ENCODE peak calls at places on chromosomes 2 and 18, in nine cellular contexts. O is epithelial cell of esophagus; B is NB4; T is CD4-positive, alpha-beta T cell; W is GM06990; A is left ventricle myocardium inferior; E is lower leg skin; Z is adrenal gland; P is foreskin keratinocyte. N is an unnamed sample.

GRCh38 chr2:170685591-170685990 is 29.5 kb upstream of the SP5 start:
- DNase-seq in O (no peak), B (no peak), T (no peak), W (no peak), A (no peak), E (no peak), Z (no peak), P (no peak), N (no peak)

GRCh38 chr2:100259106-100259505 is 63.2 kb downstream of the LONRF2 start:
- DNase-seq in O (no peak), B (no peak), T (no peak), W (no peak), A (no peak), E (no peak), Z (no peak), P (no peak), N (no peak)

GRCh38 chr2:219877714-219878113 is 250.3 kb downstream of the SLC4A3 start:
- DNase-seq in O (no peak), B (no peak), T (no peak), W (no peak), A (no peak), E (no peak), Z (no peak), P (no peak), N (no peak)

GRCh38 chr18:35397976-35398375 is 20.8 kb upstream of the ZNF396 start:
- DNase-seq in O (no peak), B (no peak), T (no peak), W (no peak), A (no peak), E (no peak), Z (no peak), P (no peak), N (no peak)

GRCh38 chr18:12312936-12313335 is 4.9 kb downstream of the TUBB6 start:
- DNase-seq in O (no peak), B (no peak), T (no peak), W (no peak), A (no peak), E (no peak), Z (no peak), P (no peak), N (no peak)

GRCh38 chr18:4106407-4107033 is 348.6 kb downstream of the DLGAP1 start:
- DNase-seq in O (peak; percentile 74), B (peak; percentile 60), T (peak; percentile 32), W (no peak), A (peak; percentile 47), E (peak; percentile 65), Z (peak; percentile 62), P (peak; percentile 13), N (peak; percentile 35)

GRCh38 chr18:12064086-12064763 is 29.4 kb upstream of the ANKRD62 start:
- DNase-seq in O (no peak), B (no peak), T (no peak), W (no peak), A (no peak), E (no peak), Z (no peak), P (no peak), N (no peak)

GRCh38 chr2:74688881-74689280 is 34.8 kb downstream of the SEMA4F start:
- DNase-seq in O (peak; percentile 55), B (no peak), T (no peak), W (no peak), A (no peak), E (no peak), Z (no peak), P (peak; percentile 32), N (no peak)

GRCh38 chr18:76821875-76822509 is 365 bp upstream of the ZNF236 start:
- DNase-seq in O (peak; percentile 56), B (peak; percentile 67), T (peak; percentile 51), W (peak; percentile 78), A (peak; percentile 53), E (peak; percentile 54), Z (peak; percentile 60), P (no peak), N (peak; percentile 82)

GRCh38 chr2:166180951-166181812 is 53.4 kb upstream of the SCN1A start:
- DNase-seq in O (peak; percentile 61), B (peak; percentile 51), T (no peak), W (peak; percentile 9), A (no peak), E (no peak), Z (peak; percentile 62), P (no peak), N (peak; percentile 44)

GRCh38 chr2:145416640-145417039 is 896.7 kb upstream of the ZEB2 start:
- DNase-seq in O (no peak), B (no peak), T (no peak), W (no peak), A (no peak), E (no peak), Z (no peak), P (no peak), N (no peak)

GRCh38 chr2:10877691-10878111 is 34.0 kb upstream of the KCNF1 start:
- DNase-seq in O (peak; percentile 58), B (no peak), T (no peak), W (no peak), A (no peak), E (no peak), Z (no peak), P (no peak), N (no peak)

GRCh38 chr2:124347209-124347608 is 322.1 kb downstream of the CNTNAP5 start:
- DNase-seq in O (no peak), B (no peak), T (no peak), W (no peak), A (no peak), E (no peak), Z (no peak), P (no peak), N (no peak)

GRCh38 chr18:60978338-60978737 is 354.9 kb upstream of the CDH20 start:
- DNase-seq in O (peak; percentile 61), B (no peak), T (no peak), W (no peak), A (no peak), E (no peak), Z (no peak), P (peak; percentile 62), N (no peak)

GRCh38 chr2:903223-903900 is 47.3 kb upstream of the SNTG2 start:
- DNase-seq in O (no peak), B (peak; percentile 11), T (no peak), W (no peak), A (no peak), E (no peak), Z (no peak), P (no peak), N (no peak)

GRCh38 chr2:893311-893710 is 57.3 kb upstream of the SNTG2 start:
- DNase-seq in O (no peak), B (peak; percentile 78), T (no peak), W (no peak), A (no peak), E (no peak), Z (peak; percentile 52), P (no peak), N (no peak)

GRCh38 chr2:897091-897490 is 53.6 kb upstream of the SNTG2 start:
- DNase-seq in O (no peak), B (no peak), T (no peak), W (no peak), A (no peak), E (no peak), Z (no peak), P (no peak), N (no peak)

GRCh38 chr2:902584-902983 is 48.1 kb upstream of the SNTG2 start:
- DNase-seq in O (no peak), B (no peak), T (no peak), W (no peak), A (no peak), E (no peak), Z (no peak), P (no peak), N (no peak)

GRCh38 chr2:898319-898718 is 52.3 kb upstream of the SNTG2 start:
- DNase-seq in O (no peak), B (peak; percentile 42), T (no peak), W (no peak), A (no peak), E (no peak), Z (no peak), P (no peak), N (no peak)
- TF ChIP-seq CTCF in O (no peak), B (peak; percentile 26), T (no peak), W (peak; percentile 11), A (peak; percentile 18), E (no peak), Z (no peak), P (no peak), N (peak; percentile 19)

GRCh38 chr2:60811491-60812370 is 55.7 kb downstream of the PAPOLG start:
- DNase-seq in O (no peak), B (no peak), T (no peak), W (no peak), A (no peak), E (no peak), Z (no peak), P (no peak), N (no peak)
- TF ChIP-seq CTCF in O (no peak), B (no peak), T (no peak), W (no peak), A (no peak), E (no peak), Z (no peak), P (no peak), N (no peak)

DNA sequence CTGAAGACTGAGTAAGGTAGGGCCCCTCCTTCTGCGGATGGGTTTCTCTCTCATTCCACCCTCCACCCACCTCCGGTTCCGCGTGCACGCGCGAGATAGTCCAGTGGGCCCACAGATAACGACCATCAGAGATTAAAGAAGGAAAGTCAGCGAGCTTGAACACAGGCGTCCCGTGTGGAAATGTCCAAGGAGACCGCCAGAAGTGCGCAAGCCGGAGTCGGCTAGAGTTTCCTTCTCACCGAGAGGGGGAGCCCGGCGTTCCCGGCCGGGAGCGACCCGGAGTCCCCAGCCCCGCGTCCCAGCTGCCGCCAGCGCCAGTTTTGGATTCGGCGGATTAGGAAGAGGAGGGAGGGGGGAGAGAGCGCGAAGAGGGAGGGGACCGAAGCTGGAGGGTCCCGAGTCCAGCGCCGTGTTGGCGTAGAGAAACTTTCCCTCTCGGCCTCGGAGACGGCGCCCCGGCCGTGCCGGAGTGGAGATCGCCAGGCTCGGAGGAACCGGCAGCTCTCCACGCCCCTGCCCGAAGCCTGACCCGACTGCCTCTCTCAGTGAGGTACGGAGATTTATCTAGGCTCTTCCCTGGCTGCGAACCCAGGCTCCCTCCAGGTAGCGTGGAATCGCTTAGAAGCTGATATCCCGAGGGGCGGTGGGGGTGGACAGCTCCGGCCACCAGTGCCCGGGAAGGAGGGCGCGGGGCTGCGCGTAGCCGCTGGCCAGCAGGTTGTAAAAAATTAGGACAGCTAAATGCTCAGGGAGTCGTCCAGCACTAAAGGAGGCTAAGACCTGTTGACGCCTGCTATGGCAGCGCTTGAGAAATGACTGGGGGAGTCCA is at the start of gene GULP1:
- DNase-seq in O (peak; percentile 70), B (no peak), T (no peak), W (peak; percentile 10), A (peak; percentile 76), E (peak; percentile 34), Z (peak; percentile 80), P (no peak), N (peak; percentile 30)
- TF ChIP-seq CTCF in O (peak; percentile 69), B (no peak), T (no peak), W (no peak), A (peak; percentile 79), E (no peak), Z (peak; percentile 55), P (peak; percentile 76), N (peak; percentile 23)

DNA sequence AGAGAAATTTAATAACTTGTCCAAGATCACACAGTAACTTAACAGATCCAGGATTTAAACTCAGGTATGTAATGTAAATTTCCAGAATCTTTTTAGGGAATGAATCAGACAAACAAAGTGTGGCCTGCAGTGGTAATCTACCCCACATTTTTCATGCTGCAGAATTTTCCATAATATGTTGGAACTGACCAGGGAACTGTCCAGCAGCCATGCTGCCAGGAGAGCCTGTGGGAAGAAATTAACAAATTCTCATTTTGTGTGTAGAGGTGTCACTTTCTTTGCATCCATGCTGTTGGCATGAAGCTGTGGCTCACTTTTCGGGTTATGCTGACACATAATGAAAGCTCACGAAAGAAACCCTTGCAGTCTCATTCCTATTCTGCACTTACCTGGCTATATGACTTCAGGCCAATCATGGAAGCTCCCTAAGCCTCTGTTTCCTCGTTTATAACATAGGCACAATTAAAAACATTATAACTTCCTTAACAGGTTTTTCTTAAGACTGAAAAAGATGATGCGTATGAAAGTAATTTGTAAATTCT is 54.7 kb downstream of the CDKL4 start:
- DNase-seq in O (no peak), B (no peak), T (no peak), W (no peak), A (no peak), E (no peak), Z (no peak), P (no peak), N (no peak)
- TF ChIP-seq CTCF in O (no peak), B (no peak), T (no peak), W (no peak), A (no peak), E (no peak), Z (no peak), P (no peak), N (no peak)